ENCODE peak calls at places on chromosome 4, in seven cellular contexts. K is NB4, X is GM12891, G is lower leg skin, E is ovary, S is thyroid gland, C is HCT116. P is an unnamed sample.

GRCh38 chr4:124449881-124450280 is 262.7 kb downstream of the ANKRD50 start:
- DNase-seq in K (no peak), X (no peak), G (no peak), E (no peak), S (no peak), C (no peak), P (no peak)

GRCh38 chr4:152138451-152138850 is 377.6 kb upstream of the GATB start:
- DNase-seq in K (no peak), X (no peak), G (no peak), E (no peak), S (no peak), C (no peak), P (no peak)

GRCh38 chr4:33890841-33891240 is 2353.5 kb downstream of the ARAP2 start:
- DNase-seq in K (no peak), X (no peak), G (no peak), E (no peak), S (no peak), C (no peak), P (no peak)

GRCh38 chr4:27009539-27009938 is 148.9 kb downstream of the STIM2 start:
- DNase-seq in K (no peak), X (no peak), G (no peak), E (no peak), S (no peak), C (no peak), P (no peak)

GRCh38 chr4:148311493-148311892 is 130.7 kb downstream of the NR3C2 start:
- DNase-seq in K (no peak), X (no peak), G (no peak), E (no peak), S (no peak), C (no peak), P (no peak)

GRCh38 chr4:44760142-44760898 is 34.0 kb upstream of the GNPDA2 start:
- DNase-seq in K (peak), X (no peak), G (no peak), E (no peak), S (no peak), C (peak), P (no peak)

GRCh38 chr4:173301518-173302201 is 32.5 kb downstream of the HMGB2 start:
- DNase-seq in K (peak), X (no peak), G (no peak), E (no peak), S (no peak), C (peak), P (no peak)

GRCh38 chr4:99821918-99822503 is 5.4 kb downstream of the DAPP1 start:
- DNase-seq in K (peak), X (no peak), G (no peak), E (no peak), S (no peak), C (no peak), P (no peak)

GRCh38 chr4:135966936-135967335 is 1565.4 kb downstream of the PCDH18 start:
- DNase-seq in K (peak), X (no peak), G (no peak), E (no peak), S (no peak), C (no peak), P (no peak)

GRCh38 chr4:15455290-15455689 is 14.4 kb upstream of the CC2D2A start:
- DNase-seq in K (peak), X (no peak), G (peak), E (no peak), S (no peak), C (no peak), P (no peak)

GRCh38 chr4:112953295-112953694 is 96.2 kb upstream of the ANK2 start:
- DNase-seq in K (no peak), X (no peak), G (no peak), E (no peak), S (no peak), C (no peak), P (no peak)

GRCh38 chr4:82721819-82722423 is 76.7 kb downstream of the SCD5 start:
- DNase-seq in K (peak), X (peak), G (no peak), E (no peak), S (peak), C (peak), P (no peak)

GRCh38 chr4:91630764-91631163 is 673.0 kb upstream of the GRID2 start:
- DNase-seq in K (no peak), X (no peak), G (no peak), E (no peak), S (no peak), C (no peak), P (no peak)

GRCh38 chr4:16027114-16027513 is 56.7 kb downstream of the PROM1 start:
- DNase-seq in K (no peak), X (no peak), G (no peak), E (no peak), S (peak), C (no peak), P (no peak)

GRCh38 chr4:38364383-38364963 is 299.5 kb upstream of the KLF3 start:
- DNase-seq in K (no peak), X (no peak), G (no peak), E (no peak), S (no peak), C (no peak), P (no peak)

GRCh38 chr4:48475770-48476169 is 7.4 kb upstream of the SLC10A4 start:
- DNase-seq in K (no peak), X (no peak), G (no peak), E (no peak), S (no peak), C (no peak), P (no peak)

GRCh38 chr4:138092060-138092459 is 150.1 kb downstream of the SLC7A11 start:
- DNase-seq in K (no peak), X (no peak), G (no peak), E (no peak), S (no peak), C (no peak), P (no peak)

GRCh38 chr4:117610706-117611308 is 423.5 kb upstream of the NDST3 start:
- DNase-seq in K (no peak), X (no peak), G (no peak), E (no peak), S (no peak), C (no peak), P (no peak)

GRCh38 chr4:107213410-107213809 is 177.3 kb upstream of the DKK2 start:
- DNase-seq in K (no peak), X (no peak), G (no peak), E (no peak), S (no peak), C (no peak), P (no peak)

GRCh38 chr4:52984469-52984868 is 122.4 kb downstream of the RASL11B start:
- DNase-seq in K (no peak), X (no peak), G (no peak), E (no peak), S (no peak), C (no peak), P (no peak)

GRCh38 chr4:26574563-26574962 is 9.3 kb upstream of the TBC1D19 start:
- DNase-seq in K (no peak), X (no peak), G (no peak), E (no peak), S (no peak), C (no peak), P (no peak)

GRCh38 chr4:9894604-9895361 is 113.3 kb downstream of the DRD5 start:
- DNase-seq in K (no peak), X (no peak), G (peak), E (no peak), S (no peak), C (no peak), P (no peak)

GRCh38 chr4:91127891-91128290 is 1000.7 kb downstream of the CCSER1 start:
- DNase-seq in K (no peak), X (no peak), G (no peak), E (no peak), S (no peak), C (no peak), P (no peak)

GRCh38 chr4:83837614-83838308 is 301.9 kb downstream of the GPAT3 start:
- DNase-seq in K (no peak), X (no peak), G (no peak), E (no peak), S (no peak), C (no peak), P (no peak)

GRCh38 chr4:83252782-83253405 is 31.7 kb downstream of the COQ2 start:
- DNase-seq in K (peak), X (peak), G (no peak), E (no peak), S (peak), C (peak), P (peak)

GRCh38 chr4:126451237-126451885 is 1136.6 kb downstream of the FAT4 start:
- DNase-seq in K (no peak), X (no peak), G (no peak), E (no peak), S (no peak), C (no peak), P (no peak)

GRCh38 chr4:24952667-24953066 is 39.8 kb upstream of the CCDC149 start:
- DNase-seq in K (no peak), X (no peak), G (no peak), E (no peak), S (no peak), C (no peak), P (no peak)

GRCh38 chr4:137981277-137981676 is 260.9 kb downstream of the SLC7A11 start:
- DNase-seq in K (peak), X (no peak), G (no peak), E (no peak), S (no peak), C (peak), P (no peak)

GRCh38 chr4:67539830-67540229 is 5.5 kb downstream of the CENPC start:
- DNase-seq in K (no peak), X (no peak), G (no peak), E (no peak), S (no peak), C (no peak), P (no peak)

GRCh38 chr4:122914292-122914904 is 8.0 kb downstream of the NUDT6 start:
- DNase-seq in K (peak), X (no peak), G (no peak), E (no peak), S (no peak), C (no peak), P (no peak)

GRCh38 chr4:3680656-3681055 is 85.5 kb upstream of the ADRA2C start:
- DNase-seq in K (no peak), X (no peak), G (no peak), E (no peak), S (no peak), C (no peak), P (no peak)

GRCh38 chr4:140315970-140316369 is 57.5 kb upstream of the SCOC start:
- DNase-seq in K (no peak), X (no peak), G (no peak), E (no peak), S (no peak), C (no peak), P (no peak)

DNA sequence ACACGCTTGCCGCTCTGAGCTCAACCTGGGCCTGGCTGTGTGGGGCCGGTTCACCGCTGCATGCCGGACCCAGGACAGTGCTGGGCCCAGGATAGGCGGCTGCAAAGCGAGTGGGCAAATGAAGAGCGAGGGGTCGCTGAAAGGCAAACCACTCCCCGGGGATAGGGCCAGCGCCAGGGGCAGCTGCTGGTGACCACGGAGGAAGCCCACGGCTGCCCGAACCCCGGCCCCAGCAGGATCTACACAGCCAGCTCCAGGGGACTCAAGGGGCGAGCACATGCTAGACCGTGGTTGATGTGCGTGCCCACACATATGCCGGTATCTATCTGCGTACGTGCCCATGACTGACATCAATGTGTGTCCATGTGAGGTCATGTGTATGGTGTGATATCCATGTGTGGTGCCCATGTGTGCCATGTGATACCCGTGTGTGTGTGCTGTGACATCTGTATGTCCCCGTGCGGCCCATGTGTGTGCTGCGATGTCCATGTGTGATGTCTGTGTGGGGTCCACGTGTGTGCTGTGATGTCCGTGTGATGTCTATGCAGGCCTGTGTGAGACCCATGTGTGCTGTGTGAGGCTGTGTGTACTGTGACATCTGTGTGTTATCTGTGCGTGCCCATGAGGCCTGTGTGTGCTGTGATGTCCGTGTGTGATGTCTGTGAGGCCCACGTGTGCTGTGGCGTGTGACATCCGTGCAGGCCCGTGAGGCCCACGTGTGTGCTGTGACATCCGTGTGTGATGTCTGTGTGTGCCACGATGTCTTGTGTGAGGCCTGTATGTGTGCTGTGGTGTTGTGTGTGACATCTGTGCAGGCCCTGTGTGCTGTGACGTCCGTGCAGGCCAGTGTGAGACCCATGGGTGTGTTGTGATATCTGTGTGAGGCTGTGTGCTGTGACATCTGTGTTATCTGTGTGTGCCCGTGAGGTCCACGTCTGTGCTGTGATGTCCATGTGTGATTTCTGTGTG is 24.8 kb downstream of the CTBP1 start:
- DNase-seq in K (no peak), X (no peak), G (no peak), E (no peak), S (no peak), C (no peak), P (no peak)
- TF ChIP-seq POLR2A in K (no peak), X (no peak), G (no peak), E (no peak), S (no peak), C (no peak), P (no peak)

GRCh38 chr4:185573651-185574199 is 38.4 kb upstream of the PDLIM3 start:
- DNase-seq in K (no peak), X (no peak), G (no peak), E (no peak), S (no peak), C (peak), P (no peak)
- TF ChIP-seq POLR2A in K (no peak), X (no peak), G (no peak), E (no peak), S (no peak), C (peak), P (no peak)

GRCh38 chr4:128228778-128229457 is 58.7 kb downstream of the PGRMC2 start:
- DNase-seq in K (no peak), X (no peak), G (no peak), E (no peak), S (no peak), C (no peak), P (no peak)
- TF ChIP-seq POLR2A in K (no peak), X (no peak), G (no peak), E (no peak), S (no peak), C (no peak), P (no peak)

DNA sequence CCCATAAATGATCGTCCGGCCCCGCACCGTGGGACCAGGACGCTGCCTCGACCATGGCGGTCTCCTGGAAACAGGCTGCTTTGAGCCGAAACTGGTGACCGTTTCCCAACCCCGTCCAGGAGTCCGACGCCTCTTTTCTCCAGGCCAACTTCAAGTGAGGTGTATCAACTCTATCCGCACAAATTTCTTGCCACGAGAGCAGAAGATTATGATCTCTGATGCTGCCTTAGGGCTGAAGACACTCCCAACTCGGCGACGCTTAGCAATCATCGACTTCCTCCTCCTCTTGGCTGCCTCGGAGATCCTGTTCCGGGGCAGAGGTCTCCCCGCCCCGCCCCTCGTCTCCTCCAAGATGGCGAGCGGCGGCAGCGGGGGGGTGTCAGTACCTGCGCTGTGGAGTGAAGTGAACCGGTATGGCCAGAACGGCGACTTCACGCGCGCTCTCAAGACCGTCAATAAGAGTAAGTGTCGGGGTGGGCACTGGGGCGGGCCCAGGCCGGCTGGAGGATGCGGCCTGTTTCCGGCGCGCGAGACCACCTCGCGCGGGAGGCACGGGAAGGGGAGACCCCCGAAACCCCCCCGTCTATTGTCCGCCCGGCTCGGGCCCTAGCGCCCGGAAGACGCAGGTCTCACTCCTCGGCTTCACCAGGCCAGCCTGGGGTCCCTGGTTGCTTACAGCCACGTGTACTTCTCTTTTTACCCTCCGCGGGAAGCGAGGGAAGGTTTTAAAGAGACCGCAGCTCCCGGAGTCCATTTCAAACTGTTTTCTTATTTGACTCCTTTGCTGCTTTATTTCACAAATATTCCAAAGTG is at the start of gene SRP72:
- DNase-seq in K (peak), X (peak), G (peak), E (peak), S (peak), C (peak), P (peak)
- TF ChIP-seq POLR2A in K (peak), X (peak), G (peak), E (peak), S (peak), C (peak), P (peak)

GRCh38 chr4:7029921-7030320 is 13.3 kb upstream of the TADA2B start:
- DNase-seq in K (no peak), X (no peak), G (no peak), E (no peak), S (no peak), C (no peak), P (no peak)

GRCh38 chr4:7029212-7029611 is 14.0 kb upstream of the TADA2B start:
- DNase-seq in K (no peak), X (no peak), G (no peak), E (no peak), S (no peak), C (no peak), P (no peak)

GRCh38 chr4:7031526-7032449 is 11.4 kb upstream of the TADA2B start:
- DNase-seq in K (peak), X (no peak), G (no peak), E (no peak), S (no peak), C (no peak), P (no peak)

GRCh38 chr4:7032591-7032990 is 10.6 kb upstream of the TADA2B start:
- DNase-seq in K (no peak), X (no peak), G (no peak), E (no peak), S (no peak), C (no peak), P (no peak)

GRCh38 chr4:7030856-7031255 is 12.3 kb upstream of the TADA2B start:
- DNase-seq in K (no peak), X (no peak), G (no peak), E (no peak), S (no peak), C (no peak), P (no peak)
- TF ChIP-seq POLR2A in K (no peak), X (no peak), G (no peak), E (no peak), S (no peak), C (no peak), P (no peak)

DNA sequence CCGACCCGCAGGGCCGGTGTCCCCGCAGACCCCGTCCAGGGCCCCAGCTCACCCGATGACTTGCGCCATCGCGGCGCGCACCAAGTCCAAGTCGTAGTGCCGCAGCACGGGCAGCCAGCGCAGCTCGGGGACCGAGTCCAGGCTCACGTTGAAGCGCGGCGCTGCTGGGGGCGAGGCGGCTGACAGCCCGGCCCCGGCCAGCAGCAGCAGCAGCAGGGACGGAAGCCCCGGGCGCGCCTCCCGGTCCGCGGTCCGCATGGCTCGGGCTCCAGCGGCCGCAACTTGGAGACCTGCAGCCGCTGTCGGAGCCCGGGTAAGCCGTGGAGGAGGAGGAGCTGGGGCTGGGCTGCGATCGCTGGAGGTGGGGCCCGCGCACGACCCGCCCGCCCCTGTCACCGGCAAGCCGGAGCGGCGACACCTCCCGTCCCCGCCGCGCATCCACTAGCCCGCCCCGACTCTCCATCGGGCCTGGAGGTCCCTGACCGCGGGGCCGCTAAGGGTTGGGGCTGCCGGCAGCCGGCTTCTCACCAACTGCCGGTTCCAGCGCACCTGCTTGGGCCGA is at the start of gene NAAA:
- DNase-seq in K (peak), X (peak), G (peak), E (peak), S (peak), C (peak), P (peak)
- TF ChIP-seq POLR2A in K (no peak), X (no peak), G (no peak), E (no peak), S (peak), C (no peak), P (peak)

DNA sequence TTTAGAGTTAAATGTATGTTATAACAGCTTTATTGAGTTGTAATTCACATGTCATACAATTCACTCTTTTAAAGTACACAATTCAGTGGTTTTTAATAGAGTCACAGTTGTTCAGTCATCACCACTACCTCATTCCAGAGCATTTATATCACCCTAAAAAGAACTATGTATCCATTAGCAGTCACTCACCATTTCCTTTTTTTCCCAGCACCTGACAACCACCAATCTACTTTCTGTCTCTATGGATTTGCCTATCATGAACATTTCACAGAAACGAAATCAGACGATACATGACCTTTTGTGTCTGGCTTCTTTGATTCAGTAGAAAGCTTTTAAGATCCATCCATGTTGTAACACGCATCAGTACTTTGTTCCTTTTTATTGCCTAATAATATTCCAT is 52.9 kb upstream of the FRAS1 start:
- DNase-seq in K (no peak), X (no peak), G (no peak), E (no peak), S (no peak), C (no peak), P (no peak)
- TF ChIP-seq POLR2A in K (no peak), X (no peak), G (no peak), E (no peak), S (no peak), C (no peak), P (no peak)

P was measured in GM12892.